ENCODE peak calls at places on chromosomes 12 and 14, in eight cellular contexts. N is tibial nerve, K is adrenal gland, A is right lobe of liver, X is Peyer's patch, D is spleen, V is heart left ventricle, R is stomach. Z is an unnamed sample.

GRCh38 chr12:14256139-14256538 is 109.3 kb upstream of the ATF7IP start:
- DNase-seq in N (no peak), K (no peak), A (no peak), X (no peak), D (no peak), V (no peak), R (no peak), Z (no peak)

GRCh38 chr12:65822732-65823480 is 1.4 kb upstream of the HMGA2 start:
- DNase-seq in N (no peak), K (no peak), A (no peak), X (peak), D (no peak), V (no peak), R (peak), Z (no peak)

GRCh38 chr12:67514502-67514901 is 134.0 kb upstream of the DYRK2 start:
- DNase-seq in N (no peak), K (no peak), A (no peak), X (no peak), D (no peak), V (no peak), R (no peak), Z (no peak)

GRCh38 chr12:131167334-131167733 is 213.6 kb downstream of the ADGRD1 start:
- DNase-seq in N (no peak), K (no peak), A (no peak), X (no peak), D (no peak), V (no peak), R (no peak), Z (no peak)

GRCh38 chr14:92675421-92675820 is 73.0 kb downstream of the LGMN start:
- DNase-seq in N (no peak), K (no peak), A (no peak), X (no peak), D (peak), V (peak), R (no peak), Z (no peak)

GRCh38 chr14:33131801-33132200 is 193.1 kb downstream of the NPAS3 start:
- DNase-seq in N (no peak), K (no peak), A (no peak), X (no peak), D (no peak), V (no peak), R (no peak), Z (no peak)

GRCh38 chr14:106538193-106538592 is 1011.8 kb downstream of the TMEM121 start:
- DNase-seq in N (no peak), K (no peak), A (no peak), X (no peak), D (no peak), V (no peak), R (no peak), Z (no peak)

GRCh38 chr12:107372229-107372658 is 278.9 kb upstream of the CRY1 start:
- DNase-seq in N (no peak), K (no peak), A (no peak), X (no peak), D (no peak), V (no peak), R (no peak), Z (no peak)

GRCh38 chr14:96067985-96068930 is 29.1 kb downstream of the C14orf132 start:
- DNase-seq in N (no peak), K (no peak), A (peak), X (peak), D (peak), V (no peak), R (no peak), Z (no peak)

GRCh38 chr14:105227346-105227745 is 21.0 kb upstream of the BTBD6 start:
- DNase-seq in N (no peak), K (no peak), A (no peak), X (no peak), D (no peak), V (no peak), R (no peak), Z (no peak)

GRCh38 chr12:3752096-3752709 is 706 bp downstream of the CRACR2A start:
- DNase-seq in N (no peak), K (peak), A (no peak), X (peak), D (peak), V (peak), R (peak), Z (peak)

GRCh38 chr14:103220982-103221641 is 97.9 kb downstream of the TNFAIP2 start:
- DNase-seq in N (no peak), K (peak), A (no peak), X (no peak), D (no peak), V (no peak), R (no peak), Z (no peak)

GRCh38 chr14:77026930-77027537 is 1.5 kb downstream of the IRF2BPL start:
- DNase-seq in N (no peak), K (peak), A (no peak), X (peak), D (peak), V (peak), R (peak), Z (peak)

GRCh38 chr12:11798856-11799530 is 149.5 kb downstream of the ETV6 start:
- DNase-seq in N (no peak), K (no peak), A (no peak), X (no peak), D (no peak), V (no peak), R (no peak), Z (no peak)

GRCh38 chr12:96578526-96579125 is 89.2 kb downstream of the CFAP54 start:
- DNase-seq in N (no peak), K (no peak), A (no peak), X (no peak), D (no peak), V (no peak), R (no peak), Z (no peak)

GRCh38 chr12:119807380-119807779 is 69.7 kb downstream of the CIT start:
- DNase-seq in N (no peak), K (no peak), A (no peak), X (no peak), D (no peak), V (no peak), R (no peak), Z (no peak)

DNA sequence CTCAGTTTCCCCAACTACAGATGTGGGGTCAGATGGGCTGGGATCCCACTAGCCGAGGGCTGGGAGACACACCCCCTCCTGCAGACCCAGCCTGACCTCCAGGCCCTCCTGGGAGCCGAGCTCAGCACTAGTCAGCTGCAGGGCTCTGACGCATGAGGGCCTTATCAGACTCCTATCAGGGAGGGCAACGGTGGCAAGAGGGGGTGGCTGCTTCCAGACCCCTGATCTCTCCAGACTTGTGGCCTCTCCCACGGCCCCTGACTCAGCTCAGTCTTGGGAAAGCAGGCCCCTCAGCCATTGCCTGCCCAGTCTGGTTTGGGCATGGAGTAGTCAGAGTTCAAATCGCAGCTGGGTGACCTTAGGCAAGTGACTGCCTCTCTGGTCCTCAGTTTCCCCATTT is 2.5 kb downstream of the RASAL1 start:
- DNase-seq in N (no peak), K (peak), A (no peak), X (no peak), D (peak), V (no peak), R (no peak), Z (no peak)
- TF ChIP-seq POLR2A in N (no peak), K (no peak), A (no peak), X (no peak), D (no peak), V (no peak), R (no peak), Z (no peak)

GRCh38 chr12:54420766-54421144 is 1.7 kb upstream of the ITGA5 start:
- DNase-seq in N (peak), K (no peak), A (no peak), X (peak), D (no peak), V (peak), R (no peak), Z (no peak)

GRCh38 chr12:54417712-54418440 is 1.2 kb downstream of the ITGA5 start:
- DNase-seq in N (no peak), K (no peak), A (no peak), X (peak), D (no peak), V (no peak), R (no peak), Z (no peak)

GRCh38 chr12:54416908-54417603 is 2.0 kb downstream of the ITGA5 start:
- DNase-seq in N (no peak), K (no peak), A (no peak), X (peak), D (no peak), V (no peak), R (no peak), Z (no peak)

GRCh38 chr12:54419088-54419887 is at the start of gene ITGA5:
- DNase-seq in N (peak), K (peak), A (peak), X (peak), D (peak), V (peak), R (peak), Z (peak)

GRCh38 chr12:54418441-54419087 is 502 bp downstream of the ITGA5 start:
- DNase-seq in N (no peak), K (no peak), A (no peak), X (peak), D (no peak), V (peak), R (no peak), Z (no peak)
- H3K4me3 ChIP-seq in N (peak), K (peak), A (peak), X (peak), D (peak), V (peak), R (peak), Z (peak)

DNA sequence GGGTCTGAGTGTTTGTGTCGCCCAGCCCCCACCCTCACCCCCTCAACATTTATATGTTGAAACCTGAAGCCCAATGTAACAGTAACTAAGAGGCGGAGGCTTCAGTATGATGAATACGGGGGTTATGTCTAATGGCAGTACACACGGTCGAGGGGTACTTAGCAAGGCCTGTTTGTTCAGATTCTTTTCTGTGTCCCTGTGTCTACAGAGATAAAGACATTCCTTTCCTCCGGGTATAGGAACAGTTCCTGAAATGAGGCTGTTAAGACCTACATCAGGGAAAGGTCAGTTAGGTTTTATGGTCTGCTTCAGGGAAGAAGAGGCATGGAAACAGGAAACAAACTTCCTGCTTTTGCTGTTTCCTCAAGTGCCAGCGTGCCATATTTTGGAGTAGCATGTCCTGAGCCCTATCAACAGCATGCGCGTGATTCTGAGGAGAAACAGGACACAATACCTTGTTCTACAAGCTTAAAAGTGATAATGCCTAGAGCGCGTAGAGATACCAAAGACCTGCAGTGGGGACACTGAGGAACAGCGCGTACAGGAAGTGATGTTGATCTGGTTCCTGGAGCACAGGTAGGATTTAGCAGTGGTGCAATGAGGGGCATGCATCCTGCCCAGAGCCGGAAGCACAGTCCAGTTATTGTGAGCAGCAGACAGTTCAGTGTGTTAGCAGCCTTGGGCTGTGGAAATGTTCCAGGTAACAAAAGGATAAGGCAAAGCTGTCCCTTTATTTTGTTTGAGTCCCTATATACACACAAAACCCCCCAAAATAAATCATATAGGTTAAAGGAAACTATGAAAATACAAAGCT is 47.2 kb downstream of the FGD4 start:
- DNase-seq in N (no peak), K (no peak), A (no peak), X (no peak), D (no peak), V (no peak), R (no peak), Z (no peak)
- H3K27ac ChIP-seq in N (no peak), K (no peak), A (no peak), X (peak), D (no peak), V (no peak), R (no peak), Z (no peak)

DNA sequence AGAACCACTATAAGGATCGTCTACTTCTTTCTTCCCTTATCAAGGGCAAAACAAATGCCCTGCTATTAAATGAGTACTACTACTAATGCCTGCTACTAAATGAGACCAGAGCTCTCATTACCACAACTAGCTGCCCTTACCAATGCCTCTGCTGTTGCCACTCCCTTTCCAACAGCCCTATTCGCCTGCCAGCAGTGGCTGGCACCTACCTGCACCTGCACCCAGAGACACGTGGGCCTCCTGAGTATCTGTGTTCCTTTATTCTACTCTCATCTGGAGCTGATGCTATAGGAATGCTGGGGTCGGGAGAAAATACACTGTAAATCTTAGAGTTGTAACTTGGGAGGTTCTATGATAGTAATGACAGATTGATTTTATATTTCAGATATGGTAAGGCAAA is 174.7 kb downstream of the SLC2A13 start:
- DNase-seq in N (no peak), K (no peak), A (peak), X (no peak), D (no peak), V (no peak), R (no peak), Z (no peak)
- TF ChIP-seq POLR2A in N (no peak), K (no peak), A (no peak), X (no peak), D (no peak), V (no peak), R (no peak), Z (no peak)